ENCODE peak calls at places on chromosome 10, in four cellular contexts. I, P, U and G are unnamed samples.

GRCh38 chr10:49518982-49519578 is 19.8 kb downstream of the ERCC6 start:
- DNase-seq in I (no peak), P (no peak), U (peak), G (no peak)

GRCh38 chr10:3000063-3000462 is 67.3 kb upstream of the PFKP start:
- DNase-seq in I (no peak), P (no peak), U (no peak), G (no peak)

GRCh38 chr10:102876747-102877153 is 7.5 kb downstream of the AS3MT start:
- DNase-seq in I (no peak), P (no peak), U (no peak), G (no peak)

GRCh38 chr10:2262878-2263277 is 525.6 kb upstream of the ADARB2 start:
- DNase-seq in I (no peak), P (no peak), U (no peak), G (no peak)

GRCh38 chr10:86357041-86357440 is 9.6 kb downstream of the GRID1 start:
- DNase-seq in I (no peak), P (no peak), U (no peak), G (no peak)

GRCh38 chr10:114824396-114824795 is 2.8 kb downstream of the FHIP2A start:
- DNase-seq in I (no peak), P (no peak), U (no peak), G (no peak)

GRCh38 chr10:75722609-75723008 is 291.2 kb downstream of the LRMDA start:
- DNase-seq in I (no peak), P (no peak), U (no peak), G (no peak)

GRCh38 chr10:57880441-57881301 is 387.0 kb downstream of the IPMK start:
- DNase-seq in I (no peak), P (no peak), U (no peak), G (no peak)

GRCh38 chr10:32374605-32375004 is 27.6 kb upstream of the EPC1 start:
- DNase-seq in I (no peak), P (no peak), U (no peak), G (no peak)

GRCh38 chr10:31603245-31604087 is 284.4 kb downstream of the ZEB1 start:
- DNase-seq in I (peak), P (peak), U (peak), G (peak)

GRCh38 chr10:43217563-43218205 is 49.2 kb downstream of the RASGEF1A start:
- DNase-seq in I (no peak), P (no peak), U (no peak), G (no peak)

GRCh38 chr10:47076949-47077348 is 165.7 kb downstream of the PTPN20 start:
- DNase-seq in I (peak), P (no peak), U (no peak), G (no peak)

GRCh38 chr10:6650580-6650979 is 70.5 kb upstream of the PRKCQ start:
- DNase-seq in I (no peak), P (no peak), U (no peak), G (no peak)

GRCh38 chr10:51007781-51008180 is 66.5 kb upstream of the PRKG1 start:
- DNase-seq in I (no peak), P (no peak), U (no peak), G (no peak)

GRCh38 chr10:127679642-127680255 is 57.2 kb upstream of the FOXI2 start:
- DNase-seq in I (no peak), P (no peak), U (no peak), G (no peak)

DNA sequence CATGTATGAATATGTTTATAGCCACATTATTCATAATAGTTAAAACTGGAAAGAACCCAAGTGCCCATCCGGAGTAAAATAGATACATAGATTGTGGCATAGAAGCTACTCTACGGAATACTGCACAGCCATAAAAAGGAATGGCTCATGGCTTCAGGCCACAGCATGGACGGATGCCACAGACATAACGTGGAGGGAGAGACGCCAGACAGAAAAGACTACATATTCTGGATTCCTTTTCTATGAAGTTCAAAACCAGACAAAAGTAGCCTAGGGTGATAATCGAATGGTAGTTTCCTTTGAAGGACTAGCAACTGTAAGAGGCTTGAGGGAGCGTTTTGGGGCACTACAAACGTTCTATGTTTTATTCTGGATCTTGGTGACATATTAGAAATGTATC is 58.9 kb upstream of the FOXI2 start:
- DNase-seq in I (no peak), P (no peak), U (no peak), G (no peak)
- TF ChIP-seq SPI1 in I (no peak), P (no peak), U (no peak), G (no peak)

DNA sequence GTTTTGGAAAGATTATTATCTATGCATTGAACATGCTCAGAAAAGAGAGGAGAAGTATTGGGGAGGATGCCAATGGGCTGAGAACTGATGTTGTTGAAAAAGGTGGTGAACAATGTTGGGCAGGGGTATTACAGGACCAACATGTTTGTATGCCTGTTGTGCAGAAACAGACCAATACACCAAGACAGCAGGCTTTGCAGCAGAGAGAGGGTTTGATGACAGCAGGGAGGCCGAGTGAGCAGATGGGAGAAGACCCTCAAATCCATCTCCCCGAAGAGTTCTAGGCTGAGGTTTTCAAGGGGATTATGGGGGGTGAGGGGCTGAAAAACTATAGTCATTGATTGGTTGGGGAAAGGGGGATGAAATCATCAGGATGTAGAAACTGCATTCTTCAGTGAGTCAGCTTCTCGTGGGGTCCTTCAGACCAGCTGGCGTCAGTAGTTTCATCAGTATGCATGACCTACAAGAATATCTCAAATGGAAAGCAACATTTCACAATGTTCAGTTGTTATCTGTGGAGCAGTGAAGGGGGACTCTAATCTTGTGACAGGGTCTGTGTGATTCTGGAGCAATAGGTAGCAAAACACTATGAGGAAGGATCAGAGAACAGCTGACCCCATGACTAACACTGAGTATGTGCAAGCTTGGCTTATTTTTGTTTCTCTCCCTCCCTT is 167.8 kb downstream of the BAMBI start:
- DNase-seq in I (no peak), P (no peak), U (no peak), G (no peak)
- TF ChIP-seq SPI1 in I (no peak), P (no peak), U (no peak), G (no peak)

GRCh38 chr10:35025916-35026315 is 64.2 kb downstream of the CUL2 start:
- DNase-seq in I (no peak), P (no peak), U (no peak), G (no peak)
- TF ChIP-seq SPI1 in I (no peak), P (no peak), U (no peak), G (no peak)

DNA sequence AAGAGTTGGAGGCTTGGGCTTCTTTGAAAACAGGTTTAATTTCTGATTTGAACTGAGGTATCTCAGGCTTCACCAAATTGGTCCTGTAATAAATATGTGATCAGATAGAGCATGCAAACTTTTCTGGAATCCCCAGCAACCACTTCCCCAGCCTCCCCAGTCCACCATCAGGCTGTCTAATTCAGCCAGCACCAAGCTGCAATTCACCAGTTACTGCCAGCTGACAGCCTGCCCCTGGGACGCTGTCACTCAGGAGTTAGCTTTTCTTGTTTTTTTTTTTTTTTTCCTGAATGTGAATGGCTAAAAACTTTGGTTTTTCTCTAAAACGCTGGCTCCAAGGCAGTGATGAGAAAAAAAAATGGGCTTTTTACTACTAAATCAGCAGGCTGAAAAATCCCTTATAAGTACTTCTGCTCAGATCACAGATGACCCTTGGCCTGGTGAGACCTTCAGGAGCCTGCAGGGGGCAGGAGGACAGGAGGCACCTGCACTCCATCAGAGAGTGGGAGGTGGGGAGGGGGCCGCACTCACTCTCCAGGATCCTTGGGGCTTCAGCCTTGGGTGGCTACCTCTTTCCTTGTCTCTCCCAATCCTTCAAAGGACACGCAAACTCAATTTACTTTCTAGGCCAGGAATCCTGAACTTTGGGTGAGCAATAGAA is 349.4 kb downstream of the GATA3 start:
- DNase-seq in I (no peak), P (no peak), U (no peak), G (no peak)
- TF ChIP-seq SPI1 in I (no peak), P (no peak), U (no peak), G (no peak)

DNA sequence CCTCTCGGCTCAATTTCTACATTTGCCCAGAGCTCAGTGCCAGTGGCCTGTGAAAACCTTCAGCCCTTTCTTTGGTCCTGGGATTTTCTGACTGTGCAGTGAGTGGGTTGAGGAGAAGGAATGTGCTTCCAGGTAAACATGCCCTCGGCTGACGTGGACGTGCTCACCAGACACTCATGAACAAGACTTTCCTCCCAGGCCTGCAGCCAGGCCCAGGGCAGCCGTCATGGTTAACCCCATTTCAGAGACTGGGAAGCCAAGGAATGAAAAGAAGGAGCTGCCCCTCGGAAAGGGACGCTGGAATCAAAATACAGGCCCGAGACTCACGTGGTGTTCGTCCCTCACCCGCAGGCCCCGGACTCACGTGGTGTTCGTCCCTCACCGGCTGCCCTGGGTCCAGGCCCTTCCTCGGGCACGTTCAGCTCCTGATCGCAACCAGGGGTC is 8.8 kb upstream of the CALML5 start:
- DNase-seq in I (no peak), P (no peak), U (no peak), G (no peak)
- TF ChIP-seq SPI1 in I (no peak), P (no peak), U (no peak), G (no peak)